ENCODE peak calls at places on chromosomes 7 and 10, in five cellular contexts. H, C, L, J and G are unnamed samples.

GRCh38 chr7:100626530-100627237 is 14.3 kb downstream of the MOSPD3 start:
- DNase-seq in H (peak), C (peak), L (peak), J (peak), G (peak)

GRCh38 chr10:131615150-131615549 is 285.7 kb upstream of the PPP2R2D start:
- DNase-seq in H (no peak), C (no peak), L (no peak), J (no peak), G (no peak)

GRCh38 chr10:29555746-29556481 is 78.9 kb downstream of the SVIL start:
- DNase-seq in H (no peak), C (peak), L (peak), J (peak), G (no peak)

GRCh38 chr7:73606801-73607691 is 17.3 kb downstream of the MLXIPL start:
- DNase-seq in H (peak), C (peak), L (peak), J (no peak), G (peak)

GRCh38 chr7:50591480-50592438 is 26.6 kb upstream of the DDC start:
- DNase-seq in H (no peak), C (no peak), L (no peak), J (no peak), G (no peak)

GRCh38 chr7:141071260-141071854 is 2.5 kb upstream of the TMEM178B start:
- DNase-seq in H (peak), C (no peak), L (no peak), J (no peak), G (peak)

GRCh38 chr7:134695321-134695860 is 48.7 kb downstream of the BPGM start:
- DNase-seq in H (no peak), C (no peak), L (no peak), J (no peak), G (no peak)

GRCh38 chr7:4416436-4417092 is 265.5 kb upstream of the FOXK1 start:
- DNase-seq in H (no peak), C (no peak), L (no peak), J (no peak), G (no peak)

GRCh38 chr10:33734393-33735110 is 400.1 kb upstream of the NRP1 start:
- DNase-seq in H (no peak), C (no peak), L (no peak), J (no peak), G (no peak)

GRCh38 chr10:16470747-16471146 is 33.9 kb downstream of the PTER start:
- DNase-seq in H (no peak), C (no peak), L (no peak), J (no peak), G (no peak)

GRCh38 chr10:484925-485661 is 204.4 kb downstream of the DIP2C start:
- DNase-seq in H (no peak), C (no peak), L (no peak), J (no peak), G (peak)

GRCh38 chr7:75033064-75033463 is 40.5 kb downstream of the RCC1L start:
- DNase-seq in H (no peak), C (no peak), L (no peak), J (peak), G (peak)

GRCh38 chr7:29593458-29593857 is 29.8 kb downstream of the PRR15 start:
- DNase-seq in H (no peak), C (no peak), L (no peak), J (no peak), G (no peak)

GRCh38 chr7:138739859-138740258 is 38.7 kb upstream of the SVOPL start:
- DNase-seq in H (no peak), C (no peak), L (no peak), J (no peak), G (no peak)

GRCh38 chr7:138890782-138891445 is 90.3 kb downstream of the KIAA1549 start:
- DNase-seq in H (no peak), C (peak), L (peak), J (peak), G (no peak)

GRCh38 chr10:58299580-58299979 is 30.6 kb downstream of the CISD1 start:
- DNase-seq in H (peak), C (peak), L (peak), J (peak), G (peak)

GRCh38 chr10:78819361-78820006 is 249.3 kb upstream of the ZMIZ1 start:
- DNase-seq in H (no peak), C (no peak), L (no peak), J (no peak), G (no peak)

GRCh38 chr10:121426307-121426706 is 171.9 kb downstream of the FGFR2 start:
- DNase-seq in H (no peak), C (no peak), L (no peak), J (no peak), G (peak)

GRCh38 chr7:25951414-25952276 is 200.4 kb upstream of the NFE2L3 start:
- DNase-seq in H (peak), C (no peak), L (peak), J (no peak), G (peak)

GRCh38 chr10:101291254-101292193 is 62.3 kb upstream of the LBX1 start:
- DNase-seq in H (no peak), C (peak), L (peak), J (peak), G (peak)

GRCh38 chr10:130430291-130430690 is 294.1 kb downstream of the GLRX3 start:
- DNase-seq in H (no peak), C (no peak), L (no peak), J (no peak), G (peak)

GRCh38 chr10:24707445-24707844 is 16.2 kb downstream of the ARHGAP21 start:
- DNase-seq in H (no peak), C (no peak), L (no peak), J (no peak), G (no peak)

GRCh38 chr10:125779403-125780327 is 4.0 kb upstream of the MMP21 start:
- DNase-seq in H (no peak), C (no peak), L (no peak), J (no peak), G (no peak)

GRCh38 chr7:120997902-120998301 is 9.4 kb downstream of the CPED1 start:
- DNase-seq in H (no peak), C (no peak), L (no peak), J (no peak), G (no peak)

GRCh38 chr10:126398924-126399323 is 10.6 kb upstream of the ADAM12 start:
- DNase-seq in H (no peak), C (no peak), L (peak), J (no peak), G (no peak)

GRCh38 chr10:22712959-22713852 is 1.2 kb downstream of the PIP4K2A start:
- DNase-seq in H (peak), C (peak), L (peak), J (peak), G (peak)

GRCh38 chr7:142461437-142461836 is 203.6 kb upstream of the PRSS58 start:
- DNase-seq in H (no peak), C (peak), L (peak), J (peak), G (no peak)

GRCh38 chr7:5532520-5533335 is 109.1 kb upstream of the TNRC18 start:
- DNase-seq in H (no peak), C (no peak), L (no peak), J (peak), G (peak)

GRCh38 chr10:11601670-11602069 is 9.8 kb downstream of the USP6NL start:
- DNase-seq in H (no peak), C (no peak), L (no peak), J (no peak), G (no peak)
- H3K4me2 ChIP-seq in H (no peak), C (no peak), L (no peak), J (no peak), G (no peak)

DNA sequence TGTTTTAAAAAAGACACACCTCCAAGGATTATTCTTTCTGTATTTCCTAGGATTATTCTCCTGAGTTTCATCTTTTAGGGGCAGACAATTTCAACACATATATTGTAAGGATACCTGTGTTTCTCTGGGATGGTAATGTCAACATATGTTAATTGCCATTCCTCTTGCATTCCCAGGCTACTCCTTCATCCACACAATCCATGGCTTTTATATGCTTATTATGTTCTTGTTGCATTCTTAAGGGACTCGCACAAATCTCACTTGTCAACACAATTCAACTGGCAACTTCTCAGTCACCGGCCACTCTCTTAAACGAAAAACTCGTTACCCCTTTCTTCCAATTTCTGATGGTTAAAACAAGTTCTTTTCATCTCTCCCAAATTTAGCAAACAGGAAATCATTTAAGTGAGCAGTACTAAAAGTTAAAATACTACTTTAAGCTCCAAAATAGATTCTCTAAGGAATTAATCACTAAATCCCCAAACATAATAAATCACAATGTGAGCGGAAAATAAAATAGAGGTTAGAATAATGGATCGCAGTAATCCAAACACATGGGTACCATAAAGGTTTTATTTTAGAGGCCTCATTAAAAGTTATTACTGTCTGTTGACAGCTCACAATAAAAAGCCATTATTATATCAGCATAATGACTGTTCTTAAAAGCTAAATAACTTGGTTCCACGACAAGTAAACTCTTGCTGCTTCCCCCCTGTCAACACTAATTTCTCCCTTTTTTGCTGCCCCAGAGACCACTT is 223.2 kb downstream of the ELMO1 start:
- DNase-seq in H (no peak), C (no peak), L (no peak), J (no peak), G (no peak)
- H4K91ac ChIP-seq in H (no peak), C (no peak), L (no peak), J (no peak), G (no peak)

GRCh38 chr7:27459729-27460048 is 203.0 kb downstream of the HIBADH start:
- DNase-seq in H (no peak), C (no peak), L (no peak), J (no peak), G (no peak)

GRCh38 chr7:27453702-27454405 is 208.8 kb downstream of the HIBADH start:
- DNase-seq in H (no peak), C (peak), L (peak), J (no peak), G (no peak)

GRCh38 chr7:27464970-27465369 is 197.7 kb downstream of the HIBADH start:
- DNase-seq in H (no peak), C (no peak), L (no peak), J (no peak), G (no peak)

GRCh38 chr7:27462575-27463270 is 200.0 kb downstream of the HIBADH start:
- DNase-seq in H (no peak), C (peak), L (peak), J (no peak), G (no peak)

DNA sequence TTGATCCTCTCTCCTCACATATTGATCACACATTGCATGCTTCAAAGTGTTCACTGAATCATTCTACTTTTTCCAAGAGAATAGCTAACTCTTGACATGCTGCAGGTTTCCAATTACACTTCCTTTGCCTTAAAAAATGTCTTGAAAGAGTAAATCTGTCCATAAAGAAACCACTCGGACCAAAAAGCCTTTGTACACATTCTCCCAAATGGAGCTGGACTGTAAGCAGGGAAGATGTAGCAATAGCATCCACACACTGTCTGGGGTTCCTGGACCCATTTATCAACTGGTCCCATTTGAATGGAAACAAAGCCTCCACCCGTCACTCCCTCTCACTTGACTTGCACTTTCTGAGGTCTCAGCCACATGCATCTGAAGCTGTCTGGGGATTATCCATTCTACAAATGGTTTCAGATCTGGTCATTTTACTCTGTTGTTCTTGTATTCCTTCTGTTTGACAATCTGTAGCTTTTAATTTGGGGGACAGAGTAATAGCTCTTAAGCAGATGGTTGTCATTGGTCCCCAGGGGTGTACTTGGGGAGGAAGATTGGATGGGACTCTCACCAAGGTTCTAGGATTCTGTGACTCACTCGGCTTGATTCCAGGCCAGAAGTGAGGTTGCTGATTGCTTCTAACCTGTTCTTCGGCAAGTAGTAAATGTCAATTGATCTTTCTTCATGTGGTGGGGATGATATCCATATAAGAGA is 203.5 kb downstream of the HIBADH start:
- DNase-seq in H (no peak), C (no peak), L (peak), J (no peak), G (no peak)
- H3K4me2 ChIP-seq in H (no peak), C (no peak), L (no peak), J (no peak), G (no peak)

DNA sequence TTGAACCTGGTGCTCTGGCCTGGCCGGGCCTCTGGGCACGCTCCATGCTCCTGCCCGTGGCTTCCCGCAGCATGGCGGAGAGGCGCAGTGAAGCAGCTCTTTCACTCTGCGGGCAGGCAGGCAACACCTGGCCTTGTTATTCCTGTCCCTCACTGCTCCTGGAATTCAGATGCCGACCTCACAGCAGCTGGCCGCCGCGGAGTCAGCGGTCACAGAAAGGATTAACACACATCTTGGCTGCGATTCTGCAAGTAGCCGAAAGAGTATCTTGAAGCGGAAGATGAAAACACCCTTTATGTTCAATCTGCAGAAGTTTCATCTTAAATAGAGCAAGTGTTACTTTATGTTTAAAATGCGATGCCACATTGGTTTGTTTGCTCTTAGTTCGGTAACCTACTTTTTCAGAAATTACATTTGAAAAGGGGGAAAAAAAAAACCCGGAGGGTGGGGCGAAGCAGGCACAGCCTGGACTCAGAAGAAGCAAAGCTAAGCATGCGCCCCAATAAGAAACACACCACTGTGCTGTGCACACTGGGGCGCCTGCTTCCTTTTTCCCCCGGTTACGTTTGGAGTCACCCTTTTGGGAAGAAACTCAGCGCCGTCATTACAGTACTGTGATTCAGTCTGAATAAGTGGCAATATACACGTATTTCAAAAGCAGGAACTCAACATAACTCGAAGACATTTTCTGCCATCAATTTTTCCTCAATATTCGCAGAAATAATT is 42.3 kb downstream of the BRI3 start:
- DNase-seq in H (peak), C (peak), L (no peak), J (peak), G (peak)
- H4K91ac ChIP-seq in H (no peak), C (no peak), L (peak), J (no peak), G (no peak)

DNA sequence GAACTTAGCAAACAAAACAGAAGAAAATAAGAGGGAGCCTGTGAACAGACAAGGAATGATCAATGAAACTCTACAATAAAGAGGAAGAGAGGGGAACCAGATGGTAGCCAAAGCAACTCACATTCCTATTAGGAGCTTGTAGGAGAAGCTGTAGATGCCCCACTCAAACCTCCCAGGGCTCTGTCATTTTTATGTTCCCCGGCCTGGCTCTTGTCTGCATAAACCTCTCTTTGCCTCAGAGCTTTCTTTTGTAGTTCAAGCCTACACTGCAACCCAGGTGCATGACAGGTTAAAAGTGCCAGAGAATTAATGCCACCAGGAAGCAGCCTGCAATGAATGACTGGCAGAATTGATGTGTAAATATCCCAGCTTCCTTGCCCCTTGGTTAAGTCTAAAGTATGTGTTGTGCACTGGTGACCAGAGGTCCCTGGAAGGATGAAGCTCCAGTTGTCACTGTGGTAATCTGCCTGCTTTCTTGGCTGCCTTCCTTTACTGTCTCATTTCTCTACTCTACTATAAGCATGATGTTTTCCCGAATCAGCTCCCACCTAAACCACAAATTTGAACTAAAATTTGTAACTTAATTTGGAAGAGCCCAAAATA is 40.4 kb downstream of the HDAC9 start:
- DNase-seq in H (no peak), C (no peak), L (no peak), J (no peak), G (no peak)
- H3K4me2 ChIP-seq in H (no peak), C (no peak), L (no peak), J (no peak), G (peak)

GRCh38 chr10:77800320-77800719 is 126.2 kb downstream of the DLG5 start:
- DNase-seq in H (no peak), C (no peak), L (no peak), J (no peak), G (no peak)

GRCh38 chr10:77799352-77799751 is 127.2 kb downstream of the DLG5 start:
- DNase-seq in H (no peak), C (peak), L (no peak), J (no peak), G (no peak)

GRCh38 chr10:77798940-77799339 is 127.6 kb downstream of the DLG5 start:
- DNase-seq in H (no peak), C (peak), L (peak), J (no peak), G (no peak)

GRCh38 chr10:77801474-77802238 is 124.9 kb downstream of the DLG5 start:
- DNase-seq in H (no peak), C (peak), L (peak), J (no peak), G (no peak)

GRCh38 chr10:77800738-77801266 is 125.8 kb downstream of the DLG5 start:
- DNase-seq in H (no peak), C (peak), L (peak), J (no peak), G (no peak)
- H4K91ac ChIP-seq in H (no peak), C (no peak), L (no peak), J (no peak), G (no peak)

GRCh38 chr10:93193886-93194285 is 120.2 kb downstream of the CYP26A1 start:
- DNase-seq in H (no peak), C (no peak), L (no peak), J (no peak), G (no peak)

GRCh38 chr10:93190377-93190776 is 116.7 kb downstream of the CYP26A1 start:
- DNase-seq in H (no peak), C (no peak), L (no peak), J (no peak), G (no peak)

GRCh38 chr10:93186631-93187030 is 112.9 kb downstream of the CYP26A1 start:
- DNase-seq in H (no peak), C (no peak), L (no peak), J (no peak), G (no peak)

DNA sequence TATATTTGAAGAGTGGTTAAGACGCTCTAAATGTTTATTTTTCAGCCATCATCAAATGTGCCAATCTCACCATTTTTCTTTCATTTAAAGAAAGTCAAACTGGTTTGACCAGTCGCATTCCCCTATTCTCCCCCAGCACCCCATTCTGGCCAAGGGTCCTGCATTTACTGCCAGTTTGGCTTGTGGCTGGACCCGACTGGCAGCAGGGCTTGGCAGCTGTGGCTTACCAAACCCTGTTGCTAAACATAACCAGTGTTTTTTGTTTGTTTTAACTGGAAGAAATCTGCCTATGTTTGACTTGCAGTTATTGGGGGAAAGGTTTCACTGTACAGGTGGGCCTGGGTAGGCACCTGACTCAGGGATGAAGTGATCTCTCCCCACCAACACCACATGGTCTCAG is 116.3 kb downstream of the CYP26A1 start:
- DNase-seq in H (no peak), C (no peak), L (no peak), J (no peak), G (no peak)
- H3K4me2 ChIP-seq in H (no peak), C (no peak), L (no peak), J (no peak), G (no peak)